ENCODE peak calls at places on chromosomes 5 and 9, in five cellular contexts. One of them, this sample, is unnamed.
A peak's percentile ranks its signal among the peaks of the same experiment; 100 is the strongest.

GRCh38 chr5:86837610-86838009 is 219.9 kb downstream of the COX7C start:
- DNase-seq in fibroblast of lung: peak; percentile 36
- DNase-seq in retinal pigment epithelial cell: no peak
- DNase-seq in AG04449: no peak
- DNase-seq in psoas muscle: no peak
- DNase-seq in this sample: no peak

GRCh38 chr9:34456746-34457145 is 1.6 kb downstream of the FAM219A start:
- DNase-seq in AG04449: no peak
- DNase-seq in fibroblast of lung: no peak
- DNase-seq in retinal pigment epithelial cell: no peak
- DNase-seq in psoas muscle: no peak
- DNase-seq in this sample: no peak

GRCh38 chr9:14027114-14027812 is 286.7 kb downstream of the NFIB start:
- DNase-seq in AG04449: no peak
- DNase-seq in retinal pigment epithelial cell: no peak
- DNase-seq in fibroblast of lung: no peak
- DNase-seq in psoas muscle: peak; percentile 84
- DNase-seq in this sample: no peak

GRCh38 chr5:132259061-132259851 is 1.8 kb downstream of the PDLIM4 start:
- DNase-seq in AG04449: peak; percentile 62
- DNase-seq in retinal pigment epithelial cell: no peak
- DNase-seq in psoas muscle: peak; percentile 84
- DNase-seq in fibroblast of lung: peak; percentile 94
- DNase-seq in this sample: peak; percentile 98

GRCh38 chr5:112267231-112267630 is 151.8 kb downstream of the EPB41L4A start:
- DNase-seq in AG04449: no peak
- DNase-seq in psoas muscle: no peak
- DNase-seq in retinal pigment epithelial cell: no peak
- DNase-seq in fibroblast of lung: no peak
- DNase-seq in this sample: no peak

GRCh38 chr5:14270212-14270702 is 127.1 kb downstream of the TRIO start:
- DNase-seq in psoas muscle: peak; percentile 80
- DNase-seq in retinal pigment epithelial cell: peak; percentile 77
- DNase-seq in AG04449: no peak
- DNase-seq in fibroblast of lung: peak; percentile 71
- DNase-seq in this sample: peak; percentile 60

GRCh38 chr5:32845171-32845570 is 134.1 kb downstream of the NPR3 start:
- DNase-seq in psoas muscle: no peak
- DNase-seq in fibroblast of lung: no peak
- DNase-seq in AG04449: no peak
- DNase-seq in retinal pigment epithelial cell: no peak
- DNase-seq in this sample: no peak

GRCh38 chr5:107744418-107745330 is 73.9 kb upstream of the EFNA5 start:
- DNase-seq in retinal pigment epithelial cell: no peak
- DNase-seq in AG04449: no peak
- DNase-seq in psoas muscle: no peak
- DNase-seq in fibroblast of lung: no peak
- DNase-seq in this sample: no peak

GRCh38 chr5:71937906-71938698 is 169.2 kb upstream of the MAP1B start:
- DNase-seq in retinal pigment epithelial cell: no peak
- DNase-seq in AG04449: no peak
- DNase-seq in fibroblast of lung: no peak
- DNase-seq in psoas muscle: no peak
- DNase-seq in this sample: no peak

GRCh38 chr9:94743035-94743954 is 16.8 kb downstream of the AOPEP start:
- DNase-seq in AG04449: no peak
- DNase-seq in psoas muscle: no peak
- DNase-seq in fibroblast of lung: peak; percentile 83
- DNase-seq in retinal pigment epithelial cell: no peak
- DNase-seq in this sample: no peak

GRCh38 chr5:156481741-156482140 is 154.8 kb downstream of the SGCD start:
- DNase-seq in retinal pigment epithelial cell: no peak
- DNase-seq in psoas muscle: no peak
- DNase-seq in AG04449: no peak
- DNase-seq in fibroblast of lung: peak; percentile 51
- DNase-seq in this sample: no peak

GRCh38 chr5:169226904-169227303 is 74.0 kb downstream of the SLIT3 start:
- DNase-seq in AG04449: no peak
- DNase-seq in retinal pigment epithelial cell: no peak
- DNase-seq in fibroblast of lung: no peak
- DNase-seq in psoas muscle: no peak
- DNase-seq in this sample: no peak

GRCh38 chr5:128965011-128965637 is at the start of gene SLC27A6:
- DNase-seq in retinal pigment epithelial cell: no peak
- DNase-seq in psoas muscle: no peak
- DNase-seq in AG04449: no peak
- DNase-seq in fibroblast of lung: peak; percentile 6
- DNase-seq in this sample: no peak

GRCh38 chr5:173318881-173319609 is 9.2 kb downstream of the STC2 start:
- DNase-seq in AG04449: no peak
- DNase-seq in psoas muscle: no peak
- DNase-seq in fibroblast of lung: peak; percentile 75
- DNase-seq in retinal pigment epithelial cell: no peak
- DNase-seq in this sample: no peak

GRCh38 chr5:154588091-154588762 is 110.2 kb upstream of the HAND1 start:
- DNase-seq in psoas muscle: no peak
- DNase-seq in fibroblast of lung: no peak
- DNase-seq in retinal pigment epithelial cell: no peak
- DNase-seq in AG04449: no peak
- DNase-seq in this sample: no peak

GRCh38 chr5:92864591-92864990 is 716.4 kb downstream of the NR2F1-AS1 start:
- DNase-seq in AG04449: no peak
- DNase-seq in fibroblast of lung: no peak
- DNase-seq in retinal pigment epithelial cell: no peak
- DNase-seq in psoas muscle: no peak
- DNase-seq in this sample: no peak

GRCh38 chr5:22900801-22901310 is 47.7 kb upstream of the CDH12 start:
- DNase-seq in AG04449: no peak
- DNase-seq in psoas muscle: no peak
- DNase-seq in retinal pigment epithelial cell: no peak
- DNase-seq in fibroblast of lung: no peak
- DNase-seq in this sample: no peak

GRCh38 chr9:120542701-120543490 is 37.1 kb downstream of the CDK5RAP2 start:
- DNase-seq in psoas muscle: no peak
- DNase-seq in AG04449: no peak
- DNase-seq in fibroblast of lung: peak; percentile 8
- DNase-seq in retinal pigment epithelial cell: no peak
- DNase-seq in this sample: no peak

GRCh38 chr9:3367185-3367584 is 158.6 kb downstream of the RFX3 start:
- DNase-seq in psoas muscle: no peak
- DNase-seq in fibroblast of lung: peak; percentile 0
- DNase-seq in AG04449: no peak
- DNase-seq in retinal pigment epithelial cell: no peak
- DNase-seq in this sample: no peak

GRCh38 chr9:75181748-75182147 is 93.4 kb downstream of the OSTF1 start:
- DNase-seq in AG04449: no peak
- DNase-seq in fibroblast of lung: peak; percentile 68
- DNase-seq in psoas muscle: no peak
- DNase-seq in retinal pigment epithelial cell: no peak
- DNase-seq in this sample: peak; percentile 71

GRCh38 chr9:87464110-87464991 is 33.3 kb upstream of the DAPK1 start:
- DNase-seq in retinal pigment epithelial cell: no peak
- DNase-seq in AG04449: no peak
- DNase-seq in psoas muscle: no peak
- DNase-seq in fibroblast of lung: peak; percentile 9
- DNase-seq in this sample: no peak

GRCh38 chr5:109830955-109831502 is 141.3 kb downstream of the MAN2A1 start:
- DNase-seq in AG04449: no peak
- DNase-seq in fibroblast of lung: peak; percentile 68
- DNase-seq in psoas muscle: no peak
- DNase-seq in retinal pigment epithelial cell: no peak
- DNase-seq in this sample: peak; percentile 57

GRCh38 chr9:93713716-93714115 is 137.3 kb downstream of the PHF2 start:
- DNase-seq in AG04449: no peak
- DNase-seq in psoas muscle: no peak
- DNase-seq in retinal pigment epithelial cell: no peak
- DNase-seq in fibroblast of lung: no peak
- DNase-seq in this sample: no peak

GRCh38 chr5:143155445-143155844 is 248.0 kb downstream of the NR3C1 start:
- DNase-seq in fibroblast of lung: no peak
- DNase-seq in psoas muscle: no peak
- DNase-seq in AG04449: no peak
- DNase-seq in retinal pigment epithelial cell: no peak
- DNase-seq in this sample: peak; percentile 50

GRCh38 chr9:110767559-110768063 is 99.0 kb downstream of the MUSK start:
- DNase-seq in AG04449: no peak
- DNase-seq in fibroblast of lung: peak; percentile 83
- DNase-seq in psoas muscle: peak; percentile 80
- DNase-seq in retinal pigment epithelial cell: no peak
- DNase-seq in this sample: peak; percentile 44

GRCh38 chr9:447230-448025 is 232.8 kb downstream of the DOCK8 start:
- DNase-seq in psoas muscle: no peak
- DNase-seq in fibroblast of lung: peak; percentile 95
- DNase-seq in retinal pigment epithelial cell: no peak
- DNase-seq in AG04449: no peak
- DNase-seq in this sample: no peak

GRCh38 chr9:15176821-15177220 is 130.2 kb downstream of the TTC39B start:
- DNase-seq in retinal pigment epithelial cell: no peak
- DNase-seq in psoas muscle: no peak
- DNase-seq in AG04449: no peak
- DNase-seq in fibroblast of lung: no peak
- DNase-seq in this sample: no peak

GRCh38 chr9:89175739-89176360 is 2.8 kb downstream of the SHC3 start:
- DNase-seq in fibroblast of lung: peak; percentile 56
- DNase-seq in AG04449: no peak
- DNase-seq in psoas muscle: no peak
- DNase-seq in retinal pigment epithelial cell: no peak
- DNase-seq in this sample: peak; percentile 42
- H3K4me3 ChIP-seq in fibroblast of lung: peak overlapping the region; percentile 71
- H3K4me3 ChIP-seq in AG04449: no peak overlapping the region
- H3K4me3 ChIP-seq in psoas muscle: no peak overlapping the region
- H3K4me3 ChIP-seq in retinal pigment epithelial cell: no peak overlapping the region
- H3K4me3 ChIP-seq in this sample: no peak overlapping the region

DNA sequence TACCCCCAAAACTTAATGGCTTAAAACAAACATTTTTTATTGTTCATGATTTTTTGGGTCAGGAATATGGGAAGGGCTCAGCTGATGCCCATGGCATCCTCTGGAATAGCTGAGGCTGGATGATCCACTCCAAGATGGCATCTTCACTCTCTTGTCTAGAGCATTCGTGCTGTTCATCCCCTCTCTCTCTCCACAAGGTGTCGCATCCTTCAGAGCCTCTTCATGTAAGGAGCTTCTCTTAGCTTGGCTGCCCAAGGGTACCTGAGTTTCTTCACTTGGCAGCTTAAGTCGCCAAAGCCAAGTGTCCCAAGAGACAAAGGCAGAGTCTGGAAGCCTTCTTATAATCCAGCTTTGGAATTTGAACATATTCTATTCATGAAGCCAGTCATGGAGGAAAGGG is 294.7 kb downstream of the CHSY3 start:
- DNase-seq in psoas muscle: no peak
- DNase-seq in retinal pigment epithelial cell: no peak
- DNase-seq in fibroblast of lung: peak; percentile 28
- DNase-seq in AG04449: no peak
- DNase-seq in this sample: no peak
- TF ChIP-seq CTCF in psoas muscle: peak; percentile 3
- TF ChIP-seq CTCF in retinal pigment epithelial cell: peak; percentile 25
- TF ChIP-seq CTCF in fibroblast of lung: peak; percentile 19
- TF ChIP-seq CTCF in AG04449: peak; percentile 26
- TF ChIP-seq CTCF in this sample: peak; percentile 23

GRCh38 chr9:38278457-38278856 is 114.0 kb upstream of the ALDH1B1 start:
- DNase-seq in retinal pigment epithelial cell: no peak
- DNase-seq in AG04449: no peak
- DNase-seq in fibroblast of lung: no peak
- DNase-seq in psoas muscle: no peak
- DNase-seq in this sample: no peak
- H3K4me3 ChIP-seq in retinal pigment epithelial cell: no peak overlapping the region
- H3K4me3 ChIP-seq in AG04449: no peak overlapping the region
- H3K4me3 ChIP-seq in fibroblast of lung: no peak overlapping the region
- H3K4me3 ChIP-seq in psoas muscle: no peak overlapping the region
- H3K4me3 ChIP-seq in this sample: no peak overlapping the region

DNA sequence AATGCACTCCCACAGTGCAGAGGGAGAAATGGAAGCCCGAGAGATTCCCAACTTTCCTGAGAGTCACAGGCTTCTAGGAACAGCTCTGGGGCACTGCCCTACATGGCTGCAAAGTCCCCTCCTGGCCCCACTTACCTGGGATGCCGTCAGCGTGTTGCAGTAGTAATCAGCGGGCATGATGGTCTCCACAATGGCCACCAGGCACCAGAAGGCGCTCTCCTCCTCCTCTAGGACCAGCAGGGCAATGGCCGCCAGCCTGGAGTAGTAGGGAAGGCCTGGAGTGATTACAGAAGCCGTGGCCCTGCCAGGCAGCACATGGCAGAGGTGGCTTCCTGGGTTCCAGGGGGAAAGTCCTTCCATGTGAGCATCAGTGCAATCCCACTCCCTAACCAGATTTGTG is 10.7 kb upstream of the CORO2A start:
- DNase-seq in fibroblast of lung: no peak
- DNase-seq in psoas muscle: no peak
- DNase-seq in retinal pigment epithelial cell: no peak
- DNase-seq in AG04449: no peak
- DNase-seq in this sample: no peak
- TF ChIP-seq CTCF in fibroblast of lung: no peak
- TF ChIP-seq CTCF in psoas muscle: no peak
- TF ChIP-seq CTCF in retinal pigment epithelial cell: no peak
- TF ChIP-seq CTCF in AG04449: no peak
- TF ChIP-seq CTCF in this sample: no peak

GRCh38 chr9:123488683-123489321 is 132.8 kb downstream of the CRB2 start:
- DNase-seq in fibroblast of lung: no peak
- DNase-seq in psoas muscle: no peak
- DNase-seq in retinal pigment epithelial cell: no peak
- DNase-seq in AG04449: no peak
- DNase-seq in this sample: no peak
- H3K4me3 ChIP-seq in fibroblast of lung: no peak overlapping the region
- H3K4me3 ChIP-seq in psoas muscle: no peak overlapping the region
- H3K4me3 ChIP-seq in retinal pigment epithelial cell: no peak overlapping the region
- H3K4me3 ChIP-seq in AG04449: no peak overlapping the region
- H3K4me3 ChIP-seq in this sample: no peak overlapping the region

GRCh38 chr5:88876714-88877113 is 6.3 kb downstream of the MEF2C start:
- DNase-seq in psoas muscle: no peak
- DNase-seq in fibroblast of lung: no peak
- DNase-seq in retinal pigment epithelial cell: no peak
- DNase-seq in AG04449: no peak
- DNase-seq in this sample: no peak

GRCh38 chr5:88880196-88880595 is 2.8 kb downstream of the MEF2C start:
- DNase-seq in fibroblast of lung: no peak
- DNase-seq in retinal pigment epithelial cell: no peak
- DNase-seq in psoas muscle: no peak
- DNase-seq in AG04449: no peak
- DNase-seq in this sample: no peak

GRCh38 chr5:88879724-88880123 is 3.3 kb downstream of the MEF2C start:
- DNase-seq in fibroblast of lung: no peak
- DNase-seq in retinal pigment epithelial cell: peak; percentile 33
- DNase-seq in psoas muscle: no peak
- DNase-seq in AG04449: no peak
- DNase-seq in this sample: no peak

GRCh38 chr5:88877826-88878225 is 5.2 kb downstream of the MEF2C start:
- DNase-seq in psoas muscle: no peak
- DNase-seq in fibroblast of lung: no peak
- DNase-seq in AG04449: no peak
- DNase-seq in retinal pigment epithelial cell: no peak
- DNase-seq in this sample: no peak

GRCh38 chr5:88878976-88879375 is 4.0 kb downstream of the MEF2C start:
- DNase-seq in psoas muscle: no peak
- DNase-seq in fibroblast of lung: no peak
- DNase-seq in retinal pigment epithelial cell: no peak
- DNase-seq in AG04449: no peak
- DNase-seq in this sample: peak; percentile 49
- TF ChIP-seq CTCF in psoas muscle: no peak
- TF ChIP-seq CTCF in fibroblast of lung: no peak
- TF ChIP-seq CTCF in retinal pigment epithelial cell: no peak
- TF ChIP-seq CTCF in AG04449: no peak
- TF ChIP-seq CTCF in this sample: no peak

This sample was measured in foreskin fibroblast.